ENCODE peak calls at places on chromosomes 13 and 19, in four cellular contexts. R, W, P and Z are unnamed samples.

GRCh38 chr13:44108345-44108858 is 228.7 kb downstream of the LACC1 start:
- DNase-seq in R (no peak), W (no peak), P (no peak), Z (no peak)

GRCh38 chr19:18491995-18492953 is 29.6 kb downstream of the ELL start:
- DNase-seq in R (no peak), W (no peak), P (no peak), Z (no peak)

GRCh38 chr13:99275093-99275469 is 16.9 kb upstream of the GPR18 start:
- DNase-seq in R (no peak), W (no peak), P (no peak), Z (no peak)

GRCh38 chr19:49151339-49152217 is 3.6 kb downstream of the HRC start:
- DNase-seq in R (no peak), W (no peak), P (no peak), Z (peak)

GRCh38 chr19:38831142-38831605 is 420 bp downstream of the ECH1 start:
- DNase-seq in R (no peak), W (no peak), P (no peak), Z (peak)

GRCh38 chr19:48481191-48481500 is 12.0 kb downstream of the CYTH2 start:
- DNase-seq in R (no peak), W (no peak), P (no peak), Z (no peak)

GRCh38 chr13:36431204-36432105 is 840 bp upstream of the CCNA1 start:
- DNase-seq in R (no peak), W (no peak), P (no peak), Z (no peak)

GRCh38 chr13:113455384-113455783 is 2.1 kb upstream of the ADPRHL1 start:
- DNase-seq in R (no peak), W (no peak), P (no peak), Z (no peak)

GRCh38 chr13:106529415-106530208 is 5.8 kb downstream of the EFNB2 start:
- DNase-seq in R (no peak), W (no peak), P (no peak), Z (no peak)

GRCh38 chr13:92589955-92590354 is 636.7 kb upstream of the GPC6 start:
- DNase-seq in R (no peak), W (no peak), P (no peak), Z (no peak)

GRCh38 chr19:48569814-48570213 is 17.8 kb downstream of the SULT2B1 start:
- DNase-seq in R (no peak), W (no peak), P (no peak), Z (no peak)

GRCh38 chr19:50677636-50678035 is 28.4 kb downstream of the C19orf81 start:
- DNase-seq in R (no peak), W (no peak), P (no peak), Z (no peak)

GRCh38 chr13:36536546-36536945 is 104.3 kb downstream of the CCNA1 start:
- DNase-seq in R (no peak), W (no peak), P (no peak), Z (no peak)

GRCh38 chr19:51660975-51661600 is 14.5 kb upstream of the SIGLEC14 start:
- DNase-seq in R (no peak), W (no peak), P (peak), Z (peak)

GRCh38 chr13:37173214-37173613 is 67.8 kb upstream of the CSNK1A1L start:
- DNase-seq in R (no peak), W (no peak), P (no peak), Z (no peak)

GRCh38 chr13:20127563-20128458 is 33.0 kb downstream of the GJA3 start:
- DNase-seq in R (no peak), W (no peak), P (peak), Z (no peak)

GRCh38 chr13:113736258-113736731 is 22.7 kb upstream of the TMEM255B start:
- DNase-seq in R (no peak), W (no peak), P (peak), Z (no peak)

GRCh38 chr19:40592170-40592569 is 9.0 kb upstream of the LTBP4 start:
- DNase-seq in R (peak), W (no peak), P (no peak), Z (no peak)

GRCh38 chr19:14629557-14629956 is 45.1 kb downstream of the ADGRE3 start:
- DNase-seq in R (no peak), W (no peak), P (no peak), Z (no peak)

GRCh38 chr19:4773047-4773640 is 18.4 kb upstream of the FEM1A start:
- DNase-seq in R (no peak), W (peak), P (no peak), Z (no peak)

GRCh38 chr13:46134961-46135522 is 30.2 kb upstream of the CPB2 start:
- DNase-seq in R (no peak), W (no peak), P (no peak), Z (no peak)

GRCh38 chr19:16324384-16325160 is at the start of gene KLF2:
- DNase-seq in R (peak), W (no peak), P (peak), Z (peak)

GRCh38 chr13:71242191-71242590 is 624.8 kb downstream of the DACH1 start:
- DNase-seq in R (no peak), W (no peak), P (no peak), Z (no peak)

GRCh38 chr19:10207026-10207425 is 12.3 kb upstream of the DNMT1 start:
- DNase-seq in R (no peak), W (no peak), P (no peak), Z (no peak)

GRCh38 chr13:45078003-45078402 is 42.3 kb upstream of the GTF2F2 start:
- DNase-seq in R (no peak), W (no peak), P (no peak), Z (no peak)

GRCh38 chr19:38079926-38080380 is 144.1 kb downstream of the DPF1 start:
- DNase-seq in R (peak), W (peak), P (no peak), Z (no peak)

GRCh38 chr13:51422484-51422883 is 30.4 kb downstream of the INTS6 start:
- DNase-seq in R (no peak), W (no peak), P (no peak), Z (no peak)

GRCh38 chr19:3404324-3405260 is 38.2 kb downstream of the NFIC start:
- DNase-seq in R (no peak), W (no peak), P (no peak), Z (no peak)

GRCh38 chr13:60433505-60433904 is 36.5 kb downstream of the TDRD3 start:
- DNase-seq in R (no peak), W (no peak), P (no peak), Z (no peak)

GRCh38 chr19:47445937-47446402 is 25.7 kb downstream of the SLC8A2 start:
- DNase-seq in R (no peak), W (no peak), P (peak), Z (peak)

GRCh38 chr13:50129923-50130685 is 114.9 kb downstream of the KCNRG start:
- DNase-seq in R (no peak), W (no peak), P (no peak), Z (no peak)

GRCh38 chr19:43574424-43575155 is 737 bp downstream of the XRCC1 start:
- DNase-seq in R (no peak), W (no peak), P (no peak), Z (no peak)

GRCh38 chr13:98103531-98103930 is 39.4 kb upstream of the FARP1 start:
- DNase-seq in R (no peak), W (no peak), P (no peak), Z (no peak)

GRCh38 chr19:48618916-48619691 is at the start of the genes RPL18 and SPHK2:
- DNase-seq in R (peak), W (peak), P (peak), Z (peak)

GRCh38 chr19:13700621-13701020 is 63.7 kb upstream of the MRI1 start:
- DNase-seq in R (no peak), W (no peak), P (no peak), Z (no peak)

GRCh38 chr13:30751183-30751933 is 16.0 kb downstream of the ALOX5AP start:
- DNase-seq in R (no peak), W (no peak), P (no peak), Z (no peak)

GRCh38 chr19:42553292-42554045 is 25.2 kb upstream of the CEACAM1 start:
- DNase-seq in R (no peak), W (no peak), P (peak), Z (no peak)
- TF ChIP-seq SPI1 in R (no peak), W (no peak), P (peak), Z (no peak)

DNA sequence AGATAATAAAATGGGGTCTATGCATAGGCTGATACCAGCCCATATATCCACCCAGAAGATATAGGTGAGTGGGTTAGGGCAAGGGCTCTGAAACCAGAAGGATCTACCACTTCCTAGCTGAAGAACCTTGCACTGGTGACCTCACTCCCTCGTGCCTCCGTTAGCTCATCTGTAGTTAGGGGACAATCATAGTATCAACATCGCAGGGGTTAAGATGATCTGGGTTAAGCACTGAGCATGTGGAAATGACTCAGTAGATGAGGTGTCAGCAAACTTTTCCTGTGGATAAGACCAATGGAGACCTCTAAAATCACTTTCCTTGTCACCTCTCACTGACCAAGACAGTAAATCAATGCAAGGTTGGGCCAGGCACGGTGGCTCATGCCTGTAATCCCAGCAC is 30.5 kb downstream of the TNFSF14 start:
- DNase-seq in R (no peak), W (no peak), P (no peak), Z (no peak)
- TF ChIP-seq SPI1 in R (peak), W (no peak), P (no peak), Z (no peak)

GRCh38 chr19:55206664-55207500 is 2.4 kb downstream of the PTPRH start:
- DNase-seq in R (no peak), W (no peak), P (no peak), Z (peak)
- TF ChIP-seq SPI1 in R (no peak), W (no peak), P (no peak), Z (peak)

GRCh38 chr19:44803442-44804428 is 5.2 kb upstream of the BCAM start:
- DNase-seq in R (no peak), W (no peak), P (no peak), Z (no peak)
- TF ChIP-seq SPI1 in R (no peak), W (no peak), P (no peak), Z (no peak)

GRCh38 chr13:75787249-75787940 is 151.3 kb downstream of the LMO7 start:
- DNase-seq in R (no peak), W (no peak), P (no peak), Z (no peak)
- TF ChIP-seq SPI1 in R (no peak), W (no peak), P (no peak), Z (no peak)

GRCh38 chr13:80360298-80360827 is 19.4 kb upstream of the SPRY2 start:
- DNase-seq in R (no peak), W (no peak), P (no peak), Z (no peak)

GRCh38 chr13:80363890-80364503 is 23.1 kb upstream of the SPRY2 start:
- DNase-seq in R (no peak), W (no peak), P (no peak), Z (peak)

GRCh38 chr13:80361298-80361697 is 20.4 kb upstream of the SPRY2 start:
- DNase-seq in R (no peak), W (no peak), P (no peak), Z (no peak)

GRCh38 chr13:80362488-80362887 is 21.6 kb upstream of the SPRY2 start:
- DNase-seq in R (no peak), W (no peak), P (no peak), Z (no peak)

GRCh38 chr13:80361883-80362327 is 21.0 kb upstream of the SPRY2 start:
- DNase-seq in R (no peak), W (no peak), P (no peak), Z (peak)
- TF ChIP-seq SPI1 in R (no peak), W (peak), P (no peak), Z (no peak)

GRCh38 chr19:31312004-31312403 is 37.2 kb downstream of the TSHZ3 start:
- DNase-seq in R (no peak), W (no peak), P (peak), Z (no peak)
- TF ChIP-seq SPI1 in R (no peak), W (no peak), P (no peak), Z (no peak)